ENCODE peak calls at places on chromosomes 3 and 15, in five cellular contexts. K is cardiac muscle cell, B is neural progenitor cell, I is right cardiac atrium, Q is ovary. Z is an unnamed sample.

GRCh38 chr3:71051893-71052687 is 531.4 kb downstream of the FOXP1 start:
- DNase-seq in K (no peak), B (no peak), I (no peak), Q (no peak), Z (no peak)

GRCh38 chr3:38476157-38476756 is 19.9 kb upstream of the EXOG start:
- DNase-seq in K (no peak), B (no peak), I (no peak), Q (no peak), Z (no peak)

GRCh38 chr3:123353852-123354238 is 95.0 kb downstream of the ADCY5 start:
- DNase-seq in K (no peak), B (no peak), I (no peak), Q (no peak), Z (no peak)

GRCh38 chr15:57213783-57214366 is 162.4 kb upstream of the CGNL1 start:
- DNase-seq in K (peak; percentile 26), B (peak; percentile 39), I (no peak), Q (no peak), Z (no peak)

GRCh38 chr15:60423540-60423939 is 25.8 kb upstream of the ANXA2 start:
- DNase-seq in K (peak; percentile 75), B (peak; percentile 85), I (no peak), Q (no peak), Z (no peak)

GRCh38 chr3:62586356-62586755 is 213.0 kb upstream of the FEZF2 start:
- DNase-seq in K (no peak), B (no peak), I (no peak), Q (no peak), Z (no peak)

GRCh38 chr3:101635954-101636798 is 40.8 kb downstream of the ZBTB11 start:
- DNase-seq in K (peak; percentile 70), B (peak; percentile 77), I (peak; percentile 78), Q (peak; percentile 27), Z (no peak)

GRCh38 chr15:92902723-92903587 is 2.8 kb downstream of the CHD2 start:
- DNase-seq in K (no peak), B (no peak), I (no peak), Q (no peak), Z (no peak)

GRCh38 chr15:92083190-92083589 is 229.7 kb downstream of the SLCO3A1 start:
- DNase-seq in K (no peak), B (no peak), I (no peak), Q (no peak), Z (no peak)

GRCh38 chr3:141006344-141006743 is 44.8 kb upstream of the SPSB4 start:
- DNase-seq in K (no peak), B (no peak), I (no peak), Q (no peak), Z (no peak)

GRCh38 chr3:14725564-14726420 is 50.9 kb downstream of the C3orf20 start:
- DNase-seq in K (peak; percentile 22), B (no peak), I (peak; percentile 86), Q (peak; percentile 79), Z (no peak)

GRCh38 chr15:64749167-64749566 is 26.2 kb downstream of the RBPMS2 start:
- DNase-seq in K (no peak), B (no peak), I (peak; percentile 47), Q (no peak), Z (no peak)

GRCh38 chr3:172347895-172348680 is 100.2 kb downstream of the GHSR start:
- DNase-seq in K (no peak), B (no peak), I (no peak), Q (no peak), Z (no peak)

GRCh38 chr3:192188218-192188835 is 539.0 kb downstream of the FGF12 start:
- DNase-seq in K (peak; percentile 78), B (peak; percentile 80), I (peak; percentile 71), Q (no peak), Z (peak; percentile 58)

GRCh38 chr15:84600687-84601554 is at the start of gene ZSCAN2:
- DNase-seq in K (peak; percentile 97), B (peak; percentile 98), I (peak; percentile 97), Q (peak; percentile 94), Z (peak; percentile 97)

GRCh38 chr3:118987466-118987865 is 47.2 kb downstream of the IGSF11 start:
- DNase-seq in K (no peak), B (no peak), I (peak; percentile 83), Q (peak; percentile 83), Z (peak; percentile 76)

GRCh38 chr3:136171097-136171542 is 25.0 kb downstream of the MSL2 start:
- DNase-seq in K (no peak), B (no peak), I (no peak), Q (no peak), Z (no peak)

GRCh38 chr15:77031376-77032050 is 36.6 kb downstream of the PSTPIP1 start:
- DNase-seq in K (no peak), B (no peak), I (peak; percentile 56), Q (no peak), Z (peak; percentile 51)

GRCh38 chr3:16504242-16504641 is 9.3 kb downstream of the RFTN1 start:
- DNase-seq in K (no peak), B (no peak), I (no peak), Q (no peak), Z (no peak)

GRCh38 chr15:90412356-90413194 is 24.5 kb downstream of the IQGAP1 start:
- DNase-seq in K (peak; percentile 29), B (no peak), I (no peak), Q (no peak), Z (no peak)

GRCh38 chr3:152554980-152555379 is 280.0 kb upstream of the P2RY1 start:
- DNase-seq in K (no peak), B (no peak), I (no peak), Q (no peak), Z (peak; percentile 70)

GRCh38 chr3:183537295-183537730 is 18.2 kb downstream of the KLHL6 start:
- DNase-seq in K (no peak), B (no peak), I (peak; percentile 63), Q (no peak), Z (peak; percentile 75)

GRCh38 chr3:151863611-151864010 is 9.8 kb upstream of the SUCNR1 start:
- DNase-seq in K (no peak), B (no peak), I (no peak), Q (no peak), Z (no peak)

GRCh38 chr15:60843482-60843881 is 364.5 kb upstream of the ICE2 start:
- DNase-seq in K (no peak), B (no peak), I (no peak), Q (no peak), Z (no peak)

GRCh38 chr15:93317772-93318171 is 228.8 kb upstream of the RGMA start:
- DNase-seq in K (no peak), B (no peak), I (no peak), Q (no peak), Z (no peak)

GRCh38 chr3:125110016-125110875 is 54.4 kb upstream of the HEG1 start:
- DNase-seq in K (no peak), B (no peak), I (no peak), Q (no peak), Z (no peak)

GRCh38 chr15:57158589-57158988 is 217.7 kb upstream of the CGNL1 start:
- DNase-seq in K (no peak), B (no peak), I (no peak), Q (no peak), Z (no peak)

GRCh38 chr15:85624241-85624855 is 170.4 kb downstream of the KLHL25 start:
- DNase-seq in K (no peak), B (no peak), I (no peak), Q (no peak), Z (no peak)

GRCh38 chr15:85623648-85624047 is 171.1 kb downstream of the KLHL25 start:
- DNase-seq in K (no peak), B (no peak), I (no peak), Q (no peak), Z (no peak)

GRCh38 chr15:85625431-85625830 is 169.3 kb downstream of the KLHL25 start:
- DNase-seq in K (no peak), B (no peak), I (no peak), Q (no peak), Z (no peak)

GRCh38 chr15:85627245-85627935 is 167.3 kb downstream of the KLHL25 start:
- DNase-seq in K (no peak), B (no peak), I (no peak), Q (no peak), Z (no peak)

GRCh38 chr15:85625856-85626255 is 168.9 kb downstream of the KLHL25 start:
- DNase-seq in K (no peak), B (no peak), I (no peak), Q (no peak), Z (no peak)
- H3K4me1 ChIP-seq in K (peaks cover 30% of the 10 kb centered on the region), B (peaks cover 14% of the 10 kb centered on the region), I (peaks cover 10% of the 10 kb centered on the region), Q (peaks cover 20% of the 10 kb centered on the region), Z (peaks cover 24% of the 10 kb centered on the region)

GRCh38 chr3:73055583-73056364 is 5.7 kb upstream of the EBLN2 start:
- DNase-seq in K (no peak), B (no peak), I (no peak), Q (no peak), Z (no peak)
- H3K27ac ChIP-seq in K (peak overlapping the region; percentile 62), B (no peak overlapping the region), I (peak overlapping the region; percentile 23), Q (no peak overlapping the region), Z (no peak overlapping the region)

DNA sequence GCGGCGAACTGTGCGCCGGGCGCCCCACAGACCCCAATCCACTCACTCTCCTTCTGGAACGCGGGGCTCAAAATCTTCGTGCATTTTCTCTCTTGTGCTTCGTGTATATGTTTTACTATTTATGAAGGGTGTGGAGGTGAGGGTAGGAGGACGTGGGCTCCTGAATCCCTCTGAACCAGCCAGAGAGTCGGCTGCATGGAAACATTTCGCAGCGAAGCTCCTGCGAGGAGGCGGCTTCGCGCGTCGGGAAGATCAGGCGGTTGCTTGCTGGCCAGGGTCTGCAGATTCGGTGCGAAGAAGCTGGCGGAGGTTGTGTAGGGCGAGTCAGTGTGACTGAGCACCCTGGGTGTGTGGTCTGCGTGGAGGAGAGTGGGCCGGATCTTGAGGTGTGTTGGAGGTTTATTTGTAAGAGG is 1.1 kb downstream of the CNTN4 start:
- DNase-seq in K (peak; percentile 61), B (peak; percentile 59), I (no peak), Q (no peak), Z (no peak)
- H3K4me3 ChIP-seq in K (peak overlapping the region; percentile 56), B (peak overlapping the region; percentile 66), I (peak overlapping the region; percentile 67), Q (peak overlapping the region; percentile 62), Z (peak overlapping the region; percentile 79)

GRCh38 chr3:156682963-156683362 is 8.6 kb downstream of the TIPARP start:
- DNase-seq in K (no peak), B (no peak), I (no peak), Q (no peak), Z (no peak)
- H3K4me1 ChIP-seq in K (peaks cover 97% of the 10 kb centered on the region), B (peaks cover 19% of the 10 kb centered on the region), I (peaks cover 9% of the 10 kb centered on the region), Q (peaks cover 9% of the 10 kb centered on the region), Z (peaks cover 41% of the 10 kb centered on the region)